ENCODE peak calls at places on chromosomes 2 and 18, in ten cellular contexts. N is H1, Z is endothelial cell of umbilical vein, O is erythroblast, W is thyroid gland, V is sigmoid colon, L is GM12878, F is uterus, P is heart left ventricle, B is upper lobe of left lung. Y is an unnamed sample.

GRCh38 chr18:76448262-76449109 is 46.6 kb downstream of the ZNF516 start:
- DNase-seq in W (no peak), O (no peak), P (peak), N (no peak), L (no peak), F (no peak), B (no peak), Z (no peak), V (peak), Y (no peak)

GRCh38 chr2:52976132-52976949 is 791.3 kb upstream of the CHAC2 start:
- DNase-seq in O (no peak), P (no peak), F (no peak), V (no peak), Z (peak), L (no peak), W (peak), B (no peak), N (peak), Y (no peak)

GRCh38 chr18:45169610-45170009 is 445.7 kb upstream of the SLC14A2 start:
- DNase-seq in Z (no peak), P (no peak), L (no peak), N (no peak), W (peak), F (peak), V (peak), O (no peak), B (no peak), Y (no peak)

GRCh38 chr2:182360012-182360662 is 66.7 kb downstream of the PDE1A start:
- DNase-seq in V (peak), L (no peak), W (no peak), N (no peak), Z (no peak), F (peak), O (no peak), B (no peak), P (peak), Y (peak)

GRCh38 chr2:178328037-178328436 is 122.9 kb downstream of the PRKRA start:
- DNase-seq in O (no peak), P (no peak), V (no peak), Z (peak), W (no peak), N (no peak), F (no peak), B (no peak), L (no peak), Y (no peak)

GRCh38 chr2:120539937-120540718 is 194.2 kb downstream of the INHBB start:
- DNase-seq in O (no peak), L (no peak), N (no peak), B (no peak), F (peak), V (peak), Z (no peak), P (peak), W (peak), Y (no peak)

GRCh38 chr2:100526868-100527267 is 35.9 kb upstream of the PDCL3 start:
- DNase-seq in P (no peak), O (no peak), W (no peak), N (no peak), V (no peak), F (no peak), Z (no peak), B (no peak), L (no peak), Y (no peak)

GRCh38 chr2:195003926-195004325 is 653.1 kb upstream of the SLC39A10 start:
- DNase-seq in O (no peak), Z (no peak), V (no peak), P (no peak), F (no peak), W (no peak), L (no peak), N (no peak), B (no peak), Y (no peak)

GRCh38 chr2:210387074-210387473 is 72.1 kb upstream of the MYL1 start:
- DNase-seq in V (no peak), N (no peak), O (no peak), Z (no peak), L (no peak), W (no peak), B (no peak), F (no peak), P (no peak), Y (no peak)

GRCh38 chr2:156590313-156590712 is 154.1 kb downstream of the GPD2 start:
- DNase-seq in W (no peak), P (no peak), F (no peak), V (no peak), L (no peak), Z (no peak), B (no peak), N (no peak), O (no peak), Y (no peak)

GRCh38 chr2:173979721-173980351 is 14.7 kb upstream of the SP3 start:
- DNase-seq in V (no peak), Z (no peak), B (no peak), W (no peak), F (peak), P (no peak), O (no peak), N (no peak), L (no peak), Y (no peak)

GRCh38 chr2:25473758-25474335 is 132.1 kb upstream of the DNMT3A start:
- DNase-seq in L (no peak), V (no peak), P (peak), B (no peak), W (peak), F (no peak), N (no peak), O (peak), Z (peak), Y (peak)

GRCh38 chr18:26185267-26185666 is 41.0 kb upstream of the TAF4B start:
- DNase-seq in N (no peak), L (no peak), F (no peak), P (no peak), O (no peak), Z (peak), B (no peak), W (no peak), V (no peak), Y (no peak)

GRCh38 chr18:28161608-28162599 is 15.0 kb downstream of the CDH2 start:
- DNase-seq in V (no peak), L (no peak), N (no peak), F (no peak), O (no peak), W (no peak), B (no peak), P (no peak), Z (no peak), Y (no peak)

GRCh38 chr2:46481541-46482193 is 2.3 kb downstream of the TMEM247 start:
- DNase-seq in P (no peak), Z (peak), F (no peak), B (no peak), L (no peak), V (no peak), O (no peak), W (no peak), N (no peak), Y (no peak)

GRCh38 chr2:98656800-98657199 is 48.4 kb downstream of the UNC50 start:
- DNase-seq in P (no peak), Z (no peak), L (no peak), W (no peak), N (no peak), V (no peak), F (no peak), B (no peak), O (no peak), Y (no peak)

GRCh38 chr2:190216829-190217228 is 102.8 kb downstream of the HIBCH start:
- DNase-seq in P (peak), B (peak), V (no peak), W (peak), F (peak), L (no peak), N (peak), O (peak), Z (peak), Y (peak)

DNA sequence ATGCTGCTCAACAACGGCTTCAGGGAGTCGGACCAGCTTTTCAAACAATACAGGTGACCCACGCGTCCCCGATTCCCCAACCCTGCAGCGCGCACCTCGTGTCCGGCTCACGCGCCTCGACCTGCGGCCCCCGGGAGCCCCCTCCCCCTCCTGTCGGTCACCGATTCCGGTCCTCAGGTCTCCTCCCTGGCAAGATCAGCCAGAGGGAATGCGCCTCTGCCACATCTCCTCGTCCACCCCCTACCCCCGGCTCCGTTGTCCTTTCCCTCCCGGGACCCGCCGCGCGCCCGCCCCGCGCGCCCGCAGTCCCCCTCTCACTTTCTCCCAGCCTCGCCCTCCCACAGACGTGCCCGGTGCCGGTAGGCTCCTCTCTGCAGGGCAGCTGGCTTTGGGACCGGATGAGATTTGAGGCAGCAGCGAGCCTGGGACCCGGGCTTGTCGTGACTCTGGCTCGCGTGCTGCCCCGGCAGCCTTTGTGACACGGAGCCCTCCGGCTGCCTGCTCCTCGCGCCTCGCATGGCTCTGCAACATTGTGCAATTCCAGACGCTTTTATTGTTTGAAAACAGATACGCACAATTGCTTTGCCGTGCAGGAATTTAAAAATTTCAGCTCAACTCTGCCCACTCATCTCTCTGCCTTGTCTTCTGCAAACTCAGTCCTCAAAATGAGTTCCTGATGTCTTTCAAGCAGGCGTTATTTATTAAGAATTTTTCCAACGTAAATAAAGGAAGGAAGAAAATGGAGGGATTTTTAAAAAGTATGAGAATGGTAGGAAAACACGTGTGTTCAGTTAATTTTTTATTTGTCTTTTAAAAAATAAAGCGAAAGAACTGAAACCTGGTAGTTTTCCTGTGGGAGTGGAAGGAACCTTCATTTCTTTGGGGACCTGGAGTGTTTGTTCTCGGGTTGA is 687 bp downstream of the TTC39C start:
- DNase-seq in L (no peak), P (peak), F (peak), N (no peak), O (peak), Z (peak), V (peak), W (peak), B (peak), Y (peak)
- TF ChIP-seq POLR2A in L (no peak), P (no peak), F (no peak), N (no peak), O (no peak), Z (no peak), V (no peak), W (no peak), B (peak), Y (no peak)

DNA sequence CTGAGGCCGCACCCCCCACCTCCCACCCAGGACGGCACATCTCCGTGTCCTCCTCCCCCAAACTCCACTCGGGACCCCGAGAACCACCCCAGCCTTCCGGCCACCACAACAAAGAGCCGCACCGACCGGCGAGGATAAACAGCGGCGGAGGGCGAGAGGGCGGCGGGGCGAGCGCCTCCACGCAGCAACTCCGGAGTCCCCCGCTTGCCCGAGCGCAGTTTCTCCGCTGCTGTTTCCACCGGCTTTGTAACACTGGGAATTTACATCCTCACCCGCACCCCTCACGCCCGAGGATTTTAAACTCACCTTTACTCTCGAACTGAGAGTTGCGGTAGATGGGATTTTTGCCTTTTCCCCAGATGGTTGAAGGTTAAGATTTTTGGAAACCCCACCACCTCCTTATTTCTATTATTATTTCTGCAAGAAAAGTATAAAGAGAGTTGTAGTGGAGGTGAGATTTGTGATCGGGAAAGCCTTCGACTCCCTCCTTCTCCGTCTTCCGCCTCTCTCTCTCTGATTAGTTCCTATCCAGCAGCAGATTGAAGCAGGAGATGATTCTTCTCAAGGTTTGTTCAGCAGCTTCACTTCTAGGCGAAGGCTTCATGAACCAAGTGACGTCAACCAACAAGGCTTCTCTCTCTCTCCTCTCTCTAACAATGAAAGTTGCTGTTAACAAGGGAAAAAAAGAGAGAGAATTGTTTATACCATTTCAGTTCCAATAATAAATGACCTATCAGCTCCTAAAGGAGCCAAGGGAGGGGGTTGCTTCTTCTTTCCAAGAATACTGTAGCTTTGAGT is at the start of gene BAZ2B:
- DNase-seq in V (peak), O (peak), W (peak), F (peak), N (no peak), Z (peak), P (peak), L (no peak), B (no peak), Y (peak)
- TF ChIP-seq POLR2A in V (no peak), O (peak), W (peak), F (peak), N (peak), Z (peak), P (peak), L (peak), B (peak), Y (no peak)

GRCh38 chr2:219460424-219460926 is 25.8 kb downstream of the SPEG start:
- DNase-seq in V (peak), O (no peak), Z (no peak), W (peak), P (peak), B (peak), F (peak), N (no peak), L (no peak), Y (no peak)
- TF ChIP-seq POLR2A in V (peak), O (no peak), Z (no peak), W (no peak), P (peak), B (no peak), F (peak), N (no peak), L (no peak), Y (no peak)

GRCh38 chr2:202870431-202871160 is 970 bp downstream of the ICA1L start:
- DNase-seq in V (peak), Z (peak), L (no peak), W (peak), P (peak), O (peak), N (peak), F (peak), B (peak), Y (peak)
- TF ChIP-seq POLR2A in V (no peak), Z (no peak), L (no peak), W (peak), P (no peak), O (no peak), N (peak), F (no peak), B (no peak), Y (no peak)

GRCh38 chr2:136129601-136130000 is 11.7 kb upstream of the CXCR4 start:
- DNase-seq in L (no peak), F (no peak), P (no peak), O (no peak), N (no peak), V (no peak), Z (no peak), W (no peak), B (no peak), Y (no peak)
- TF ChIP-seq POLR2A in L (no peak), F (no peak), P (no peak), O (no peak), N (no peak), V (no peak), Z (no peak), W (no peak), B (no peak), Y (no peak)

GRCh38 chr2:119250891-119251290 is 27.3 kb downstream of the STEAP3 start:
- DNase-seq in V (no peak), L (no peak), N (no peak), W (no peak), O (no peak), F (no peak), P (peak), Z (no peak), B (no peak), Y (peak)

GRCh38 chr2:119248751-119249150 is 25.1 kb downstream of the STEAP3 start:
- DNase-seq in Z (no peak), N (no peak), P (no peak), F (no peak), B (no peak), O (no peak), V (no peak), L (no peak), W (no peak), Y (peak)

GRCh38 chr2:119251652-119252051 is 28.0 kb downstream of the STEAP3 start:
- DNase-seq in V (no peak), Z (no peak), O (no peak), N (no peak), P (no peak), F (no peak), L (no peak), W (no peak), B (no peak), Y (no peak)

GRCh38 chr2:119249311-119249710 is 25.7 kb downstream of the STEAP3 start:
- DNase-seq in O (no peak), B (no peak), W (no peak), N (no peak), P (no peak), L (no peak), F (no peak), Z (no peak), V (no peak), Y (peak)

GRCh38 chr2:119249855-119250775 is 26.5 kb downstream of the STEAP3 start:
- DNase-seq in B (no peak), N (no peak), F (no peak), L (no peak), O (no peak), V (no peak), W (no peak), Z (no peak), P (no peak), Y (peak)
- TF ChIP-seq POLR2A in B (no peak), N (no peak), F (no peak), L (no peak), O (no peak), V (no peak), W (no peak), Z (no peak), P (no peak), Y (no peak)

GRCh38 chr2:207621640-207622039 is 3.6 kb downstream of the METTL21A start:
- DNase-seq in V (no peak), P (no peak), N (no peak), W (no peak), O (no peak), F (no peak), L (no peak), B (peak), Z (no peak), Y (no peak)

GRCh38 chr2:207625014-207625755 is at the start of gene METTL21A:
- DNase-seq in N (peak), Z (peak), W (peak), V (peak), O (peak), B (peak), P (peak), L (peak), F (peak), Y (peak)

GRCh38 chr2:207619764-207620203 is 5.4 kb downstream of the METTL21A start:
- DNase-seq in F (no peak), W (no peak), L (no peak), O (no peak), B (no peak), V (no peak), P (no peak), Z (peak), N (no peak), Y (no peak)

GRCh38 chr2:207629553-207629952 is 4.4 kb upstream of the METTL21A start:
- DNase-seq in V (no peak), F (no peak), P (no peak), N (no peak), W (peak), B (no peak), Z (no peak), O (no peak), L (no peak), Y (no peak)

GRCh38 chr2:207624170-207625013 is 802 bp downstream of the METTL21A start:
- DNase-seq in O (peak), F (peak), P (peak), N (no peak), L (no peak), Z (peak), B (peak), V (peak), W (peak), Y (peak)
- TF ChIP-seq POLR2A in O (no peak), F (peak), P (peak), N (no peak), L (peak), Z (peak), B (peak), V (peak), W (no peak), Y (no peak)

GRCh38 chr2:27582129-27582694 is 630 bp upstream of the ZNF512 start:
- DNase-seq in F (peak), P (no peak), L (no peak), B (no peak), N (no peak), V (peak), W (no peak), O (peak), Z (no peak), Y (no peak)

GRCh38 chr2:27584597-27584996 is 1.8 kb downstream of the ZNF512 start:
- DNase-seq in W (no peak), O (no peak), B (no peak), P (no peak), L (no peak), N (no peak), V (no peak), F (no peak), Z (no peak), Y (no peak)

GRCh38 chr2:27583390-27583915 is 611 bp downstream of the ZNF512 start:
- DNase-seq in V (no peak), Z (no peak), O (peak), N (no peak), L (no peak), W (no peak), P (no peak), B (no peak), F (no peak), Y (no peak)

GRCh38 chr2:27581417-27582128 is 1.3 kb upstream of the ZNF512 start:
- DNase-seq in F (no peak), W (no peak), B (no peak), Z (no peak), V (no peak), L (no peak), O (no peak), P (peak), N (no peak), Y (no peak)

DNA sequence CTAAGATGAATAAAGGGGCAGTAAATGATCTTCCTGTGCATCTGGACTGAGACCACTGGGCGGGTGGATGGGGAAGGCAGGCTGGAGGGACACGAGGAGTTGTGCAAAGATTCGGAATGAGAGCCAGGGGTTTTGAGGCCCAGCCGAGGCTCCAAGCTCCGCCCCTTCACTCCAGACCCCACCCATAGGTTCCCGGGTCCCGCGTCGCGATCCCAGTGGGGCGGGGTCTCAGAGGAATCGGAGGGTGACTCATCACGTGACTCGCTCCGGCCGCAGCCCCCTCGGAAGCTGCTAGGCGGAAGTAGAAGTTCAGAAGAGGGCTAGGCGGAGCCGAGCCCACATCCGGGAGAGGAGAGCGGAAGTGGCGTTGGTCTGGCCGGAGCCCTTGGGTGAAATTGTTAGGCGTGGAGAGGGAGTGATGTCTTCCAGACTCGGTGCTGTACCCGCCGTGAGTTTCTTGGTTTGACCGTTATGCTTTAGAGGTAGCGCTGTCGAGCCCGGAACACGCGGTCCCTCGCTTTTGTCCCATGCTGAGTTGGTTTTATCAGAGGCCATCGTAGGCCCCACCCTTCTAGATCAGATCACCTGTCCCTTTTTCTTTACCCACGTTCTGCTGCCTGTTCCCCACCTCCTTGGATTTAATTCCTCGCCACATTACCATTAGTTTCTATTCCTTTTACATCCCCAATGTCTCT is at the start of gene ZNF512:
- DNase-seq in Z (peak), W (peak), N (peak), F (peak), P (peak), B (peak), O (peak), L (peak), V (peak), Y (peak)
- TF ChIP-seq POLR2A in Z (peak), W (peak), N (peak), F (peak), P (peak), B (peak), O (peak), L (peak), V (peak), Y (no peak)

GRCh38 chr2:159155791-159156190 is 130.7 kb downstream of the WDSUB1 start:
- DNase-seq in B (no peak), Z (no peak), F (no peak), P (no peak), W (no peak), L (no peak), V (no peak), O (no peak), N (no peak), Y (no peak)
- TF ChIP-seq POLR2A in B (no peak), Z (no peak), F (no peak), P (no peak), W (no peak), L (no peak), V (no peak), O (no peak), N (no peak), Y (no peak)

GRCh38 chr2:16102976-16103380 is 162.6 kb downstream of the MYCN start:
- DNase-seq in L (no peak), N (no peak), B (peak), F (no peak), P (no peak), Z (no peak), V (no peak), W (no peak), O (no peak), Y (no peak)
- TF ChIP-seq POLR2A in L (no peak), N (no peak), B (no peak), F (no peak), P (no peak), Z (no peak), V (no peak), W (no peak), O (no peak), Y (no peak)